ENCODE peak calls at places on chromosomes 4 and X, in eight cellular contexts. One of them, this sample, is unnamed.

GRCh38 chrX:47384502-47384901 is 14.1 kb downstream of the ZNF157 start:
- DNase-seq in HCT116: peak
- DNase-seq in CD4-positive, alpha-beta memory T cell: peak
- DNase-seq in CD8-positive, alpha-beta memory T cell: peak
- DNase-seq in uterus: peak
- DNase-seq in colonic mucosa: peak
- DNase-seq in caudate nucleus: peak
- DNase-seq in K562: peak
- DNase-seq in this sample: peak

GRCh38 chrX:110180176-110180927 is 137.5 kb downstream of the AMMECR1 start:
- DNase-seq in caudate nucleus: no peak
- DNase-seq in K562: no peak
- DNase-seq in CD4-positive, alpha-beta memory T cell: no peak
- DNase-seq in CD8-positive, alpha-beta memory T cell: no peak
- DNase-seq in uterus: peak
- DNase-seq in colonic mucosa: no peak
- DNase-seq in HCT116: peak
- DNase-seq in this sample: no peak

GRCh38 chr4:74450298-74450683 is 5.4 kb downstream of the AREG start:
- DNase-seq in CD4-positive, alpha-beta memory T cell: no peak
- DNase-seq in colonic mucosa: no peak
- DNase-seq in HCT116: no peak
- DNase-seq in K562: no peak
- DNase-seq in CD8-positive, alpha-beta memory T cell: no peak
- DNase-seq in caudate nucleus: no peak
- DNase-seq in uterus: no peak
- DNase-seq in this sample: no peak

GRCh38 chr4:71066737-71067716 is 73.6 kb downstream of the DCK start:
- DNase-seq in caudate nucleus: no peak
- DNase-seq in K562: no peak
- DNase-seq in colonic mucosa: no peak
- DNase-seq in uterus: no peak
- DNase-seq in CD8-positive, alpha-beta memory T cell: no peak
- DNase-seq in CD4-positive, alpha-beta memory T cell: no peak
- DNase-seq in HCT116: no peak
- DNase-seq in this sample: no peak

GRCh38 chrX:73850124-73851013 is 287.4 kb downstream of the CHIC1 start:
- DNase-seq in caudate nucleus: no peak
- DNase-seq in uterus: peak
- DNase-seq in CD8-positive, alpha-beta memory T cell: no peak
- DNase-seq in K562: peak
- DNase-seq in CD4-positive, alpha-beta memory T cell: peak
- DNase-seq in HCT116: peak
- DNase-seq in colonic mucosa: peak
- DNase-seq in this sample: no peak

GRCh38 chr4:16952462-16952871 is 54.0 kb upstream of the LDB2 start:
- DNase-seq in colonic mucosa: no peak
- DNase-seq in K562: no peak
- DNase-seq in uterus: no peak
- DNase-seq in caudate nucleus: no peak
- DNase-seq in CD4-positive, alpha-beta memory T cell: no peak
- DNase-seq in CD8-positive, alpha-beta memory T cell: no peak
- DNase-seq in HCT116: no peak
- DNase-seq in this sample: no peak

GRCh38 chr4:74531952-74532794 is 87.2 kb downstream of the AREG start:
- DNase-seq in colonic mucosa: peak
- DNase-seq in caudate nucleus: no peak
- DNase-seq in HCT116: peak
- DNase-seq in uterus: no peak
- DNase-seq in K562: peak
- DNase-seq in CD8-positive, alpha-beta memory T cell: no peak
- DNase-seq in CD4-positive, alpha-beta memory T cell: peak
- DNase-seq in this sample: no peak

GRCh38 chr4:111883557-111883999 is 261.7 kb upstream of the FAM241A start:
- DNase-seq in K562: no peak
- DNase-seq in caudate nucleus: no peak
- DNase-seq in CD8-positive, alpha-beta memory T cell: no peak
- DNase-seq in colonic mucosa: no peak
- DNase-seq in HCT116: no peak
- DNase-seq in CD4-positive, alpha-beta memory T cell: no peak
- DNase-seq in uterus: no peak
- DNase-seq in this sample: no peak

GRCh38 chr4:180380733-180381132 is 1862.5 kb upstream of the TENM3 start:
- DNase-seq in caudate nucleus: no peak
- DNase-seq in CD8-positive, alpha-beta memory T cell: no peak
- DNase-seq in K562: no peak
- DNase-seq in colonic mucosa: no peak
- DNase-seq in uterus: no peak
- DNase-seq in HCT116: peak
- DNase-seq in CD4-positive, alpha-beta memory T cell: no peak
- DNase-seq in this sample: no peak

GRCh38 chr4:118086334-118086733 is 52.0 kb downstream of the NDST3 start:
- DNase-seq in caudate nucleus: no peak
- DNase-seq in K562: no peak
- DNase-seq in colonic mucosa: no peak
- DNase-seq in CD8-positive, alpha-beta memory T cell: no peak
- DNase-seq in HCT116: peak
- DNase-seq in CD4-positive, alpha-beta memory T cell: no peak
- DNase-seq in uterus: no peak
- DNase-seq in this sample: no peak

GRCh38 chr4:2570551-2571222 is 34.2 kb downstream of the FAM193A start:
- DNase-seq in K562: no peak
- DNase-seq in CD4-positive, alpha-beta memory T cell: peak
- DNase-seq in caudate nucleus: no peak
- DNase-seq in CD8-positive, alpha-beta memory T cell: peak
- DNase-seq in uterus: peak
- DNase-seq in colonic mucosa: no peak
- DNase-seq in HCT116: no peak
- DNase-seq in this sample: no peak

GRCh38 chr4:13264126-13264525 is 220.0 kb downstream of the RAB28 start:
- DNase-seq in CD4-positive, alpha-beta memory T cell: no peak
- DNase-seq in CD8-positive, alpha-beta memory T cell: no peak
- DNase-seq in K562: no peak
- DNase-seq in uterus: no peak
- DNase-seq in HCT116: no peak
- DNase-seq in caudate nucleus: no peak
- DNase-seq in colonic mucosa: no peak
- DNase-seq in this sample: no peak

GRCh38 chr4:150369434-150370141 is 212.4 kb upstream of the MAB21L2 start:
- DNase-seq in colonic mucosa: no peak
- DNase-seq in HCT116: no peak
- DNase-seq in uterus: no peak
- DNase-seq in caudate nucleus: no peak
- DNase-seq in CD4-positive, alpha-beta memory T cell: no peak
- DNase-seq in K562: no peak
- DNase-seq in CD8-positive, alpha-beta memory T cell: no peak
- DNase-seq in this sample: no peak

GRCh38 chrX:131752493-131753198 is 208.8 kb downstream of the OR13H1 start:
- DNase-seq in K562: no peak
- DNase-seq in CD8-positive, alpha-beta memory T cell: no peak
- DNase-seq in colonic mucosa: peak
- DNase-seq in uterus: peak
- DNase-seq in HCT116: no peak
- DNase-seq in caudate nucleus: peak
- DNase-seq in CD4-positive, alpha-beta memory T cell: peak
- DNase-seq in this sample: no peak

GRCh38 chr4:113411496-113411938 is 350.0 kb downstream of the CAMK2D start:
- DNase-seq in uterus: no peak
- DNase-seq in CD8-positive, alpha-beta memory T cell: no peak
- DNase-seq in colonic mucosa: no peak
- DNase-seq in caudate nucleus: no peak
- DNase-seq in K562: no peak
- DNase-seq in HCT116: no peak
- DNase-seq in CD4-positive, alpha-beta memory T cell: no peak
- DNase-seq in this sample: no peak

GRCh38 chrX:132216806-132217202 is 2.4 kb downstream of the RAP2C start:
- DNase-seq in HCT116: no peak
- DNase-seq in uterus: no peak
- DNase-seq in K562: no peak
- DNase-seq in CD8-positive, alpha-beta memory T cell: no peak
- DNase-seq in CD4-positive, alpha-beta memory T cell: peak
- DNase-seq in caudate nucleus: no peak
- DNase-seq in colonic mucosa: no peak
- DNase-seq in this sample: no peak

GRCh38 chrX:136812286-136812685 is 31.6 kb upstream of the ARHGEF6 start:
- DNase-seq in K562: no peak
- DNase-seq in uterus: no peak
- DNase-seq in CD4-positive, alpha-beta memory T cell: no peak
- DNase-seq in HCT116: no peak
- DNase-seq in colonic mucosa: no peak
- DNase-seq in CD8-positive, alpha-beta memory T cell: no peak
- DNase-seq in caudate nucleus: no peak
- DNase-seq in this sample: no peak

DNA sequence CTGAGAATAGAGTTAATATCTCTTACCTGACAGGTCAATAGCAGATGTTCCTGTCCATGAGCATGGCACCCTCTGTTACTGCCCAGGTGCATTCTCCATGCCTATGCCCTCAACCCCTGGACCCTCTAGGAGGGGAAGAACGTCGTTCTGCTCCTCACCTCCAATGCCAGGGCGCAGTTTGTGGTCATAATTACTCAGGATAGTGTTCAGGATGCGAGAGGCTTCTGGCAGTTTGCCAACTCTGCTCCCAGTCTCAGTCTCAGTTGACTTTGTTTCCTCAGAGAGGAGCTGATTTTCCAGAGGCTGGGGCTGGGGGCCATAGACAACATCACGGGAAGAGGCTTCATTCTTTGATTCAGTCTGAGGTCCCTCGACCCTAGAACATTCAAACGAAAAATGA is 4.4 kb downstream of the GABRE start:
- DNase-seq in CD8-positive, alpha-beta memory T cell: no peak
- DNase-seq in uterus: no peak
- DNase-seq in colonic mucosa: no peak
- DNase-seq in CD4-positive, alpha-beta memory T cell: no peak
- DNase-seq in K562: no peak
- DNase-seq in caudate nucleus: no peak
- DNase-seq in HCT116: no peak
- DNase-seq in this sample: no peak
- H3K27ac ChIP-seq in CD8-positive, alpha-beta memory T cell: no peak
- H3K27ac ChIP-seq in uterus: no peak
- H3K27ac ChIP-seq in colonic mucosa: no peak
- H3K27ac ChIP-seq in CD4-positive, alpha-beta memory T cell: no peak
- H3K27ac ChIP-seq in K562: no peak
- H3K27ac ChIP-seq in caudate nucleus: no peak
- H3K27ac ChIP-seq in HCT116: no peak
- H3K27ac ChIP-seq in this sample: no peak

DNA sequence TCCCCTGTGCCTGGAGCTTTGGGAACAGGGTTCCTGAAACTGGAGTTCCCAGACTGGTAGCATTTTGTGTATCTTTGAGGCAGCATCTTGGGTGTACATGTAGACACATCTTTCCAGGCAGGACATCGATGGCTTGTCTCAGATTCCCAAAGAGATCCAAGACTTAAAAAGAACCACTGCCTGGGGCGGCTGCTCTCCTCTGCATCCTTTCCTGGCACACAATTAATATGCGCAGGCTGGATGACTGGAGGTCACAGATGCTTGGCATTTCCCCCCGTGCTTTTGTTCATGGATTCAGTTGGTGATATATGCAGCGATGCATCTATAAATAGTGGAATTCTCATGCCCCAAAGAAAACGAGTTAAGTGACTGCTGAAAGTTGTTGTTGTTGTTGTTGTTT is 80.5 kb downstream of the CLDN34 start:
- DNase-seq in caudate nucleus: no peak
- DNase-seq in K562: no peak
- DNase-seq in colonic mucosa: no peak
- DNase-seq in uterus: no peak
- DNase-seq in CD8-positive, alpha-beta memory T cell: no peak
- DNase-seq in HCT116: no peak
- DNase-seq in CD4-positive, alpha-beta memory T cell: no peak
- DNase-seq in this sample: no peak
- H3K27ac ChIP-seq in caudate nucleus: no peak
- H3K27ac ChIP-seq in K562: no peak
- H3K27ac ChIP-seq in colonic mucosa: no peak
- H3K27ac ChIP-seq in uterus: no peak
- H3K27ac ChIP-seq in CD8-positive, alpha-beta memory T cell: no peak
- H3K27ac ChIP-seq in HCT116: no peak
- H3K27ac ChIP-seq in CD4-positive, alpha-beta memory T cell: no peak
- H3K27ac ChIP-seq in this sample: peak

GRCh38 chrX:10041383-10041782 is 74.2 kb downstream of the CLDN34 start:
- DNase-seq in colonic mucosa: no peak
- DNase-seq in caudate nucleus: no peak
- DNase-seq in HCT116: no peak
- DNase-seq in K562: no peak
- DNase-seq in CD8-positive, alpha-beta memory T cell: no peak
- DNase-seq in uterus: no peak
- DNase-seq in CD4-positive, alpha-beta memory T cell: no peak
- DNase-seq in this sample: no peak

GRCh38 chrX:10040961-10041360 is 73.8 kb downstream of the CLDN34 start:
- DNase-seq in CD4-positive, alpha-beta memory T cell: no peak
- DNase-seq in CD8-positive, alpha-beta memory T cell: no peak
- DNase-seq in HCT116: no peak
- DNase-seq in colonic mucosa: no peak
- DNase-seq in caudate nucleus: no peak
- DNase-seq in K562: no peak
- DNase-seq in uterus: no peak
- DNase-seq in this sample: no peak

GRCh38 chrX:10042055-10042454 is 74.9 kb downstream of the CLDN34 start:
- DNase-seq in caudate nucleus: no peak
- DNase-seq in colonic mucosa: no peak
- DNase-seq in CD4-positive, alpha-beta memory T cell: no peak
- DNase-seq in HCT116: no peak
- DNase-seq in CD8-positive, alpha-beta memory T cell: no peak
- DNase-seq in uterus: no peak
- DNase-seq in K562: no peak
- DNase-seq in this sample: no peak

GRCh38 chrX:10039821-10040793 is 72.9 kb downstream of the CLDN34 start:
- DNase-seq in colonic mucosa: no peak
- DNase-seq in caudate nucleus: no peak
- DNase-seq in CD4-positive, alpha-beta memory T cell: no peak
- DNase-seq in K562: no peak
- DNase-seq in HCT116: no peak
- DNase-seq in CD8-positive, alpha-beta memory T cell: no peak
- DNase-seq in uterus: no peak
- DNase-seq in this sample: no peak

DNA sequence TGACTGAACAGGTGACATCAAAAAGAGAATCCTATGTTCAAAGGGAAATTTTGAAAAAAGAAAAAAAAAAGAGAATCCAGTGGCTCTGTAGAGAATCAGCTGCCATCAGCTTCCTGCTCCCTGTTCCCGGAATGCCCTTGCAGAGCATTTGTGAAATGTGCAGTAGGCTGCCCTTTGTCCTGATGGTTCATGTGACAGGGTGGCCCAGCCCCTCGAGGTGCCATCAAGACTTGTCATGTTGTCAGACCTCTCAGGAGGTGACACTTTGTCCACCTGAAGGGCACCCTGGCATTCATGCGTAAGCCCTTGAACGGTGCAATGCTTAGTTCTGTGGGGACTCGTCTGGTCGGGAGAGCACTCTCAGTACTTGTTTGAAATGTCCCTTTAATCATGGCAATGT is 71.4 kb downstream of the CLDN34 start:
- DNase-seq in CD8-positive, alpha-beta memory T cell: no peak
- DNase-seq in K562: no peak
- DNase-seq in colonic mucosa: no peak
- DNase-seq in caudate nucleus: no peak
- DNase-seq in HCT116: no peak
- DNase-seq in CD4-positive, alpha-beta memory T cell: no peak
- DNase-seq in uterus: no peak
- DNase-seq in this sample: no peak
- H3K27ac ChIP-seq in CD8-positive, alpha-beta memory T cell: no peak
- H3K27ac ChIP-seq in K562: no peak
- H3K27ac ChIP-seq in colonic mucosa: no peak
- H3K27ac ChIP-seq in caudate nucleus: no peak
- H3K27ac ChIP-seq in HCT116: no peak
- H3K27ac ChIP-seq in CD4-positive, alpha-beta memory T cell: no peak
- H3K27ac ChIP-seq in uterus: no peak
- H3K27ac ChIP-seq in this sample: no peak

GRCh38 chr4:69833251-69833650 is 26.7 kb downstream of the SULT1E1 start:
- DNase-seq in K562: no peak
- DNase-seq in CD8-positive, alpha-beta memory T cell: no peak
- DNase-seq in uterus: no peak
- DNase-seq in CD4-positive, alpha-beta memory T cell: no peak
- DNase-seq in colonic mucosa: no peak
- DNase-seq in HCT116: no peak
- DNase-seq in caudate nucleus: no peak
- DNase-seq in this sample: no peak
- H3K27ac ChIP-seq in K562: no peak
- H3K27ac ChIP-seq in CD8-positive, alpha-beta memory T cell: no peak
- H3K27ac ChIP-seq in uterus: no peak
- H3K27ac ChIP-seq in CD4-positive, alpha-beta memory T cell: no peak
- H3K27ac ChIP-seq in colonic mucosa: peak
- H3K27ac ChIP-seq in HCT116: no peak
- H3K27ac ChIP-seq in caudate nucleus: no peak
- H3K27ac ChIP-seq in this sample: no peak

This sample was measured in prostate gland.